ENCODE peak calls at places on chromosomes 7 and 10, in four cellular contexts. X, Z, S and C are unnamed samples.

GRCh38 chr7:122010116-122010515 is 133.9 kb downstream of the AASS start:
- DNase-seq in X (no peak), Z (no peak), S (no peak), C (no peak)

GRCh38 chr10:22504766-22505165 is 159.5 kb downstream of the SPAG6 start:
- DNase-seq in X (no peak), Z (no peak), S (no peak), C (no peak)

GRCh38 chr7:5420841-5421625 is 2.6 kb downstream of the TNRC18 start:
- DNase-seq in X (no peak), Z (no peak), S (peak), C (no peak)

GRCh38 chr10:25382029-25382810 is 207.4 kb downstream of the GPR158 start:
- DNase-seq in X (peak), Z (no peak), S (no peak), C (no peak)

GRCh38 chr7:105674200-105675030 is 93.1 kb upstream of the EFCAB10 start:
- DNase-seq in X (no peak), Z (no peak), S (no peak), C (no peak)

GRCh38 chr10:95392711-95393164 is 101.9 kb upstream of the PDLIM1 start:
- DNase-seq in X (no peak), Z (peak), S (no peak), C (no peak)

GRCh38 chr10:97913554-97913953 is 63.9 kb downstream of the GOLGA7B start:
- DNase-seq in X (no peak), Z (no peak), S (no peak), C (no peak)

GRCh38 chr10:103772096-103772845 is 83.1 kb downstream of the SH3PXD2A start:
- DNase-seq in X (no peak), Z (no peak), S (peak), C (peak)

GRCh38 chr7:42573904-42574692 is 337.1 kb upstream of the GLI3 start:
- DNase-seq in X (no peak), Z (no peak), S (no peak), C (no peak)

GRCh38 chr7:71695189-71695588 is 563.2 kb downstream of the GALNT17 start:
- DNase-seq in X (no peak), Z (no peak), S (no peak), C (no peak)

GRCh38 chr10:43315096-43315495 is 48.2 kb upstream of the RASGEF1A start:
- DNase-seq in X (no peak), Z (no peak), S (no peak), C (no peak)

GRCh38 chr7:2612445-2613112 is 19.2 kb upstream of the TTYH3 start:
- DNase-seq in X (no peak), Z (no peak), S (no peak), C (no peak)

GRCh38 chr7:101832205-101832631 is 14.8 kb downstream of the CUX1 start:
- DNase-seq in X (no peak), Z (no peak), S (no peak), C (no peak)

GRCh38 chr10:52615756-52616419 is 156.7 kb downstream of the MBL2 start:
- DNase-seq in X (no peak), Z (no peak), S (no peak), C (no peak)

GRCh38 chr10:96390460-96390864 is 31.7 kb upstream of the OPALIN start:
- DNase-seq in X (peak), Z (no peak), S (no peak), C (no peak)

GRCh38 chr7:95338832-95339231 is 14.5 kb upstream of the PON1 start:
- DNase-seq in X (no peak), Z (no peak), S (no peak), C (no peak)

GRCh38 chr7:540997-541396 is 21.4 kb upstream of the PDGFA start:
- DNase-seq in X (no peak), Z (no peak), S (no peak), C (no peak)

GRCh38 chr10:131857156-131858117 is 43.4 kb upstream of the PPP2R2D start:
- DNase-seq in X (no peak), Z (no peak), S (no peak), C (no peak)

GRCh38 chr10:122249991-122250750 is 20.9 kb upstream of the BTBD16 start:
- DNase-seq in X (no peak), Z (no peak), S (no peak), C (no peak)

GRCh38 chr7:2632717-2633537 is 1.1 kb downstream of the TTYH3 start:
- DNase-seq in X (peak), Z (no peak), S (peak), C (peak)

GRCh38 chr10:33276282-33276923 is 58.1 kb downstream of the NRP1 start:
- DNase-seq in X (no peak), Z (no peak), S (no peak), C (no peak)

GRCh38 chr10:110637558-110638053 is 6.5 kb upstream of the RBM20 start:
- DNase-seq in X (no peak), Z (no peak), S (no peak), C (no peak)

GRCh38 chr7:101066858-101067227 is 18.4 kb upstream of the TRIM56 start:
- DNase-seq in X (no peak), Z (no peak), S (no peak), C (no peak)